ENCODE peak calls at places on chromosomes 2 and 18, in four cellular contexts. N, C, T and X are unnamed samples.

GRCh38 chr18:63405986-63406385 is 16.3 kb downstream of the VPS4B start:
- DNase-seq in N (no peak), C (no peak), T (no peak), X (no peak)

GRCh38 chr2:173053043-173053699 is 22.5 kb upstream of the MAP3K20 start:
- DNase-seq in N (no peak), C (no peak), T (no peak), X (no peak)

GRCh38 chr2:158745067-158745865 is 49.9 kb upstream of the DAPL1 start:
- DNase-seq in N (no peak), C (peak), T (peak), X (peak)

GRCh38 chr18:32093106-32093511 is 1.4 kb downstream of the RNF138 start:
- DNase-seq in N (peak), C (peak), T (peak), X (peak)

GRCh38 chr2:240465268-240465764 is 29.9 kb downstream of the GPC1 start:
- DNase-seq in N (peak), C (no peak), T (no peak), X (no peak)

GRCh38 chr2:99804969-99805368 is 315.2 kb upstream of the REV1 start:
- DNase-seq in N (no peak), C (no peak), T (no peak), X (no peak)

GRCh38 chr2:165462433-165462832 is 7.1 kb upstream of the CSRNP3 start:
- DNase-seq in N (no peak), C (no peak), T (no peak), X (no peak)

GRCh38 chr2:236499691-236500573 is 69.7 kb upstream of the ACKR3 start:
- DNase-seq in N (no peak), C (no peak), T (no peak), X (no peak)

GRCh38 chr2:237278593-237278992 is 135.4 kb downstream of the COL6A3 start:
- DNase-seq in N (no peak), C (no peak), T (peak), X (peak)

GRCh38 chr18:61669320-61669719 is 223.5 kb downstream of the RNF152 start:
- DNase-seq in N (no peak), C (no peak), T (peak), X (no peak)

GRCh38 chr2:112603731-112604130 is 19.3 kb downstream of the CHCHD5 start:
- DNase-seq in N (no peak), C (no peak), T (no peak), X (no peak)

GRCh38 chr2:8543412-8544167 is 138.3 kb upstream of the ID2 start:
- DNase-seq in N (peak), C (no peak), T (peak), X (peak)

GRCh38 chr2:9220201-9220600 is 13.6 kb downstream of the ASAP2 start:
- DNase-seq in N (no peak), C (no peak), T (no peak), X (no peak)

GRCh38 chr2:177344316-177344715 is 48.3 kb upstream of the AGPS start:
- DNase-seq in N (no peak), C (no peak), T (no peak), X (no peak)

GRCh38 chr2:84991404-84992151 is 20.6 kb downstream of the KCMF1 start:
- DNase-seq in N (no peak), C (no peak), T (peak), X (peak)

GRCh38 chr2:54899576-54900200 is 150.6 kb downstream of the RTN4 start:
- DNase-seq in N (no peak), C (peak), T (peak), X (peak)

GRCh38 chr2:46506131-46506706 is 26.9 kb downstream of the TMEM247 start:
- DNase-seq in N (no peak), C (no peak), T (no peak), X (no peak)

GRCh38 chr18:13680612-13681011 is 45.7 kb downstream of the FAM210A start:
- DNase-seq in N (no peak), C (peak), T (no peak), X (no peak)

GRCh38 chr2:33051586-33052385 is 105.0 kb downstream of the LTBP1 start:
- DNase-seq in N (no peak), C (no peak), T (peak), X (peak)

GRCh38 chr18:58195278-58195721 is 151.3 kb downstream of the NEDD4L start:
- DNase-seq in N (peak), C (peak), T (no peak), X (no peak)

GRCh38 chr2:181970160-181970794 is 15.4 kb upstream of the PPP1R1C start:
- DNase-seq in N (peak), C (no peak), T (no peak), X (no peak)
- TF ChIP-seq CTCF in N (no peak), C (no peak), T (peak), X (no peak)

GRCh38 chr2:43227830-43228280 is 1.4 kb upstream of the ZFP36L2 start:
- DNase-seq in N (no peak), C (peak), T (no peak), X (no peak)
- TF ChIP-seq CTCF in N (no peak), C (peak), T (no peak), X (peak)

GRCh38 chr2:63486861-63487290 is 101.4 kb downstream of the WDPCP start:
- DNase-seq in N (no peak), C (peak), T (no peak), X (no peak)
- TF ChIP-seq CTCF in N (no peak), C (no peak), T (peak), X (no peak)

GRCh38 chr2:238597638-238598528 is 171.2 kb downstream of the ASB1 start:
- DNase-seq in N (no peak), C (no peak), T (no peak), X (no peak)

GRCh38 chr2:238595750-238596570 is 169.2 kb downstream of the ASB1 start:
- DNase-seq in N (no peak), C (no peak), T (no peak), X (no peak)

GRCh38 chr2:238598802-238599530 is 172.2 kb downstream of the ASB1 start:
- DNase-seq in N (no peak), C (no peak), T (no peak), X (no peak)

GRCh38 chr2:238594796-238595749 is 168.3 kb downstream of the ASB1 start:
- DNase-seq in N (no peak), C (no peak), T (no peak), X (no peak)

GRCh38 chr2:238596571-238597551 is 170.1 kb downstream of the ASB1 start:
- DNase-seq in N (no peak), C (no peak), T (peak), X (peak)
- TF ChIP-seq CTCF in N (no peak), C (no peak), T (peak), X (no peak)